ENCODE peak calls at places on chromosomes 7 and 10, in four cellular contexts. C is CD4-positive, alpha-beta T cell; K is choroid plexus epithelial cell; I is PC-9. Y is an unnamed sample.

GRCh38 chr10:71512794-71513379 is 116.2 kb downstream of the CDH23 start:
- DNase-seq in C (no peak), K (peak), I (peak), Y (no peak)

GRCh38 chr10:22805304-22805703 is 90.9 kb upstream of the PIP4K2A start:
- DNase-seq in C (no peak), K (peak), I (no peak), Y (no peak)

GRCh38 chr7:99953649-99954048 is 22.2 kb downstream of the AZGP1 start:
- DNase-seq in C (no peak), K (peak), I (peak), Y (peak)

GRCh38 chr10:32379314-32379949 is 32.5 kb upstream of the EPC1 start:
- DNase-seq in C (no peak), K (peak), I (peak), Y (no peak)

GRCh38 chr7:84200859-84201258 is 6.3 kb upstream of the SEMA3A start:
- DNase-seq in C (no peak), K (peak), I (peak), Y (no peak)

GRCh38 chr7:127598318-127598717 is 4.8 kb downstream of the FSCN3 start:
- DNase-seq in C (no peak), K (no peak), I (no peak), Y (no peak)

GRCh38 chr10:124079864-124080263 is 13.5 kb downstream of the CHST15 start:
- DNase-seq in C (no peak), K (no peak), I (no peak), Y (no peak)

GRCh38 chr7:126856691-126857291 is 395.9 kb downstream of the GRM8 start:
- DNase-seq in C (no peak), K (peak), I (no peak), Y (no peak)

GRCh38 chr10:58457761-58458616 is 54.7 kb upstream of the BICC1 start:
- DNase-seq in C (no peak), K (peak), I (no peak), Y (no peak)

GRCh38 chr7:87627634-87627994 is 584 bp upstream of the RUNDC3B start:
- DNase-seq in C (no peak), K (no peak), I (no peak), Y (peak)

GRCh38 chr7:3592438-3593134 is 291.5 kb downstream of the SDK1 start:
- DNase-seq in C (no peak), K (peak), I (no peak), Y (no peak)

GRCh38 chr10:84605802-84606201 is 277.4 kb downstream of the CCSER2 start:
- DNase-seq in C (no peak), K (no peak), I (no peak), Y (no peak)

GRCh38 chr7:95608344-95609173 is 12.2 kb upstream of the PDK4 start:
- DNase-seq in C (no peak), K (peak), I (peak), Y (peak)

GRCh38 chr10:132572545-132572937 is 35.0 kb downstream of the INPP5A start:
- DNase-seq in C (no peak), K (peak), I (peak), Y (no peak)

GRCh38 chr7:149621776-149622175 is 124.2 kb upstream of the ZNF746 start:
- DNase-seq in C (no peak), K (no peak), I (no peak), Y (no peak)

GRCh38 chr7:139775829-139776266 is 1.9 kb downstream of the HIPK2 start:
- DNase-seq in C (peak), K (peak), I (peak), Y (peak)

GRCh38 chr10:49474901-49475300 is 64.0 kb downstream of the ERCC6 start:
- DNase-seq in C (no peak), K (peak), I (no peak), Y (no peak)

GRCh38 chr7:156609010-156609877 is 31.3 kb upstream of the RNF32 start:
- DNase-seq in C (no peak), K (no peak), I (no peak), Y (no peak)

GRCh38 chr10:31723074-31723750 is 205.4 kb downstream of the ARHGAP12 start:
- DNase-seq in C (no peak), K (peak), I (no peak), Y (peak)

GRCh38 chr10:124063736-124064135 is 29.7 kb downstream of the CHST15 start:
- DNase-seq in C (no peak), K (peak), I (no peak), Y (peak)

GRCh38 chr10:17200885-17201164 is 647 bp downstream of the TRDMT1 start:
- DNase-seq in C (peak), K (peak), I (peak), Y (peak)

GRCh38 chr10:28677889-28678686 is 767 bp downstream of the BAMBI start:
- DNase-seq in C (peak), K (peak), I (no peak), Y (no peak)

GRCh38 chr10:100878291-100878910 is 34.4 kb upstream of the SLF2 start:
- DNase-seq in C (no peak), K (peak), I (peak), Y (no peak)

GRCh38 chr10:87915989-87916388 is 52.6 kb downstream of the PTEN start:
- DNase-seq in C (no peak), K (peak), I (no peak), Y (no peak)

GRCh38 chr10:19966751-19967150 is 150.5 kb downstream of the PLXDC2 start:
- DNase-seq in C (no peak), K (peak), I (no peak), Y (no peak)

GRCh38 chr7:44079221-44080021 is 2.9 kb downstream of the POLM start:
- DNase-seq in C (no peak), K (no peak), I (no peak), Y (peak)

GRCh38 chr10:69087600-69088470 is at the start of gene SRGN:
- DNase-seq in C (peak), K (peak), I (peak), Y (peak)

GRCh38 chr7:32089678-32090077 is 19.5 kb upstream of the PDE1C start:
- DNase-seq in C (no peak), K (no peak), I (no peak), Y (no peak)
- TF ChIP-seq CTCF in C (no peak), K (no peak), I (no peak), Y (no peak)

DNA sequence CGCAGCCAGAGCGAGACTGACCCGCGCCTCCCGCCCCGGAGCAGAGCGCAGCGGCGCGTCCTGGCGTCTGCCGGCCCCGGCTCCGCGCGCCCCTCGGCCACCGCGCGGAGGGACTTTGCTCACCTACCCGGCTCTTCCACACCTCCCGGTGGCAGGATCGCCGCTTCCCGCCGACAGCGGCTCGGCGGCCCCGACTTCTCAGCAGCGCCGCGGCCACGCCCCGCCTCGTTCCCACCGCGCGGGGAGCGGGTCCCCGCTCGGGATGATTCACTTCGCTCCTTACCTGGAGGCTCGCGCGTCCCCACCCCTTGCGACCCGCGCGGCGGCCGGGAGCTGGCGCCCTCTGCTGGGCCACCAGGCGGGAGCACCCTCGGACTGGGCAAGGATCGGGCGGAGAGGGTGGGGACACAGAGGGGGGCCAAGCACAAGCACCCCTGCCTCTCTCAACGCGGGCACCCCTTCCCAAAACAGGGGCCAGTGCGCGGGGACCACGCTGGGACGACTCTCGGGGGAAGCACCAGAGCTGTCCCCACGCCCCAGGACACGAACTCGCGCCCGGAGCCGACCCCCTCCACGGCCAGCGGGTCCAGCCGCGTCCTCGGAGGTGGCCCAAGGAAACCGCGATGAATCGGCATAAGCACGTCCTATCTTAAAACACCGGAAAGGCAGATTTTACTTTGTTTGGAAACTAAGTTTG is 101.0 kb upstream of the SVIL start:
- DNase-seq in C (peak), K (peak), I (peak), Y (peak)
- TF ChIP-seq CTCF in C (peak), K (peak), I (peak), Y (peak)

GRCh38 chr7:22413211-22413610 is 56.3 kb upstream of the RAPGEF5 start:
- DNase-seq in C (no peak), K (no peak), I (no peak), Y (no peak)
- TF ChIP-seq CTCF in C (no peak), K (no peak), I (no peak), Y (no peak)

DNA sequence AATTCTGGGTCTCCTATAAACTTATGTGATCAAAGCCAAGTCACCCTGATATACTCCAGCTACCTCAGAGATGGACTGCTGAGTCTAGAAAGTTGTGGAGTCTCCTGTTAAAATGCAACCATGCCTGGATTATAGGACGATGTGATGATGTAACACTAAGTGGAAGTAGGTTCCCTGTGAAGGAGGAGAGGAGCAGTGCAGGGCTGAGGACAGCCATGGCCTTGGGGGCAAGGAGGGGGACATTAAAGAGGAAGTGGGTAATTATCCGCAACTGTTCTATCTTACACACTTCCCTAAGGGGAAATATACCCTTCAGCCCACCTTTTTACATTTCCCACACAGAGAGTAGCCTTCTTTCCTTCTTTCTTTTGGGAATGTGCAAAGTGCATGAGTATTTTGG is 63.8 kb downstream of the MTPN start:
- DNase-seq in C (no peak), K (no peak), I (no peak), Y (no peak)
- TF ChIP-seq CTCF in C (no peak), K (no peak), I (no peak), Y (no peak)

GRCh38 chr10:105041956-105042355 is 400.9 kb downstream of the SORCS3 start:
- DNase-seq in C (no peak), K (no peak), I (no peak), Y (no peak)
- TF ChIP-seq CTCF in C (no peak), K (no peak), I (no peak), Y (no peak)

GRCh38 chr7:130642383-130642782 is 26.2 kb downstream of the COPG2 start:
- DNase-seq in C (no peak), K (no peak), I (no peak), Y (no peak)

GRCh38 chr7:130641497-130641896 is 27.1 kb downstream of the COPG2 start:
- DNase-seq in C (no peak), K (no peak), I (no peak), Y (no peak)

GRCh38 chr7:130641040-130641439 is 27.5 kb downstream of the COPG2 start:
- DNase-seq in C (no peak), K (no peak), I (no peak), Y (no peak)

GRCh38 chr7:130639391-130639790 is 29.2 kb downstream of the COPG2 start:
- DNase-seq in C (no peak), K (no peak), I (no peak), Y (no peak)
- TF ChIP-seq CTCF in C (no peak), K (no peak), I (no peak), Y (no peak)

DNA sequence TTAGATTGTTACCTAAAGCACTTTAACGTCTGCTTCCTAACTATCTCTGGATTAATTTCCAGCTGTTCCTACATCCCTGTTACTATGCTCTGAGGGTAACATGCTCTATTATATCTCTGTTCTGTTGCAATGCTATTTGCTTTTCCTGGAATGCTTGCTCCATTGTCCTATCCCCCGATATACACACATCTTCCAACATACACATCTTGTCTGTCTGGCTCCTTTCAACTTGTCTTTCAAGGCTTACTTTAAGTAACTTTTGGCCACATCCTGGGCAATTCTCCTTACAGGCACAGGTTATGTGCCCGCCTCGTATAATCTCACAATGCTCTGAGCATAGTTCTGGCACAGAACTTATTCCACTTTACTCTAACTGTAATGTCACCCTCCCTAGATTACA is 96.2 kb downstream of the CDK6 start:
- DNase-seq in C (no peak), K (no peak), I (no peak), Y (no peak)
- TF ChIP-seq CTCF in C (no peak), K (no peak), I (no peak), Y (no peak)

GRCh38 chr10:79126351-79126750 is 57.6 kb downstream of the ZMIZ1 start:
- DNase-seq in C (no peak), K (no peak), I (no peak), Y (no peak)

GRCh38 chr10:79129361-79129997 is 60.7 kb downstream of the ZMIZ1 start:
- DNase-seq in C (no peak), K (peak), I (no peak), Y (no peak)

GRCh38 chr10:79128923-79129305 is 60.1 kb downstream of the ZMIZ1 start:
- DNase-seq in C (no peak), K (no peak), I (no peak), Y (no peak)

GRCh38 chr10:79128241-79128922 is 59.6 kb downstream of the ZMIZ1 start:
- DNase-seq in C (no peak), K (no peak), I (no peak), Y (no peak)

DNA sequence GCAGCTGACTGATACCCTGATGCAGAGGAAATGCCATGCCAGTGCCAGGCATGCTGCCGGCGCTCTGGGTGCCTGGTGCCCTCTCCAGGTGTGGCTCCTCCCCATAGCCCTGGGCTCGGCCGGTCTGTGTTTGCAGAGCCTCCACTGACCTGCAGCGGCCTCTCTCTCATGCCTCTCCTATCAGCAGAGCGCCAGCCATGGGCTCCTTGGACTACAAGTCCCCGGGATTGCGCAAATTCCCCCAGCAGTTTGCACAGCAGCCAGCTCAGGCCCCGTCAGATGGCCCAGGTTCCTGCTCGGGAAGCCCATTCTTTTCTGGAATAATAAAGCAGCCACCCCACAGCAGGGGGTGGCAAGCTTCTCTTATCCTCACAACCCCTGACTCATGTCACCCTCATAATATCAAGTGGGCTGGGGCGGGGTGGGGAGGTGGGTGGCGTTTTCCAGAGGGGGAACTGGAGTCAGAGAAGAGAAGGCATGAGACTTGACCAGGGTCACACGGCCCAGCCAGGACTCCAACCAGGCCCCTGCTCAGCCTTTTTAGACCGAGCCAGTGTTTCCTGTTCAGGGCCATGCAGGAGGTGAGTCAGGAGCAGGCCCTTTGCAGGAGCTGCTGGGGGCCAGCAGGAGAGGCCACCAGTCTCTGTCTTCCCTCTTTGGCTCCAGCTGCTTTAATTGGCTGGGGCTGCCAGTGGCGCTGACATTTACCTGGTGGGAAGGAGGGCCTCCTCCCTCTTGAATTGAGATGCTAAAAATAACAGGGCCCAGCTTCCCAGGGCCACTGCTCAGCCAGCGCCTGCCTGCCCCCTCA is 58.6 kb downstream of the ZMIZ1 start:
- DNase-seq in C (no peak), K (peak), I (peak), Y (peak)
- TF ChIP-seq CTCF in C (no peak), K (no peak), I (no peak), Y (no peak)